ENCODE peak calls at places on chromosomes 16 and 17, in ten cellular contexts. One of them, this sample, is unnamed.

GRCh38 chr16:88022076-88023042 is 71.1 kb downstream of the BANP start:
- DNase-seq in C1 segment of cervical spinal cord: no peak
- DNase-seq in neural crest cell: no peak
- DNase-seq in GM20000: no peak
- DNase-seq in germinal center: no peak
- DNase-seq in stimulated activated CD4-positive, alpha-beta T cell treated with anti-CD3 and anti-CD28 coated beads, Interleukin-4, amount 100 ng/mL, for 1 hour: no peak
- DNase-seq in SW480: no peak
- DNase-seq in stimulated activated CD8-positive, alpha-beta memory T cell treated with anti-CD3 and anti-CD28 coated beads, Interleukin-7, amount 100 ng/mL, for 1 hour: no peak
- DNase-seq in NCI-H524: peak; percentile 22
- DNase-seq in Peyer's patch: no peak
- DNase-seq in this sample: no peak

GRCh38 chr17:74150428-74151025 is 53.0 kb upstream of the RPL38 start:
- DNase-seq in C1 segment of cervical spinal cord: no peak
- DNase-seq in neural crest cell: no peak
- DNase-seq in GM20000: no peak
- DNase-seq in germinal center: no peak
- DNase-seq in stimulated activated CD4-positive, alpha-beta T cell treated with anti-CD3 and anti-CD28 coated beads, Interleukin-4, amount 100 ng/mL, for 1 hour: no peak
- DNase-seq in SW480: peak; percentile 47
- DNase-seq in stimulated activated CD8-positive, alpha-beta memory T cell treated with anti-CD3 and anti-CD28 coated beads, Interleukin-7, amount 100 ng/mL, for 1 hour: no peak
- DNase-seq in NCI-H524: no peak
- DNase-seq in Peyer's patch: no peak
- DNase-seq in this sample: no peak

GRCh38 chr16:89958068-89958467 is 9.5 kb downstream of the DEF8 start:
- DNase-seq in C1 segment of cervical spinal cord: no peak
- DNase-seq in neural crest cell: peak; percentile 35
- DNase-seq in GM20000: no peak
- DNase-seq in germinal center: no peak
- DNase-seq in stimulated activated CD4-positive, alpha-beta T cell treated with anti-CD3 and anti-CD28 coated beads, Interleukin-4, amount 100 ng/mL, for 1 hour: no peak
- DNase-seq in SW480: peak; percentile 48
- DNase-seq in stimulated activated CD8-positive, alpha-beta memory T cell treated with anti-CD3 and anti-CD28 coated beads, Interleukin-7, amount 100 ng/mL, for 1 hour: no peak
- DNase-seq in NCI-H524: peak; percentile 52
- DNase-seq in Peyer's patch: no peak
- DNase-seq in this sample: no peak

GRCh38 chr16:20868890-20869289 is 31.3 kb downstream of the DCUN1D3 start:
- DNase-seq in C1 segment of cervical spinal cord: peak; percentile 10
- DNase-seq in neural crest cell: no peak
- DNase-seq in GM20000: no peak
- DNase-seq in germinal center: no peak
- DNase-seq in stimulated activated CD4-positive, alpha-beta T cell treated with anti-CD3 and anti-CD28 coated beads, Interleukin-4, amount 100 ng/mL, for 1 hour: no peak
- DNase-seq in SW480: no peak
- DNase-seq in stimulated activated CD8-positive, alpha-beta memory T cell treated with anti-CD3 and anti-CD28 coated beads, Interleukin-7, amount 100 ng/mL, for 1 hour: no peak
- DNase-seq in NCI-H524: peak; percentile 44
- DNase-seq in Peyer's patch: peak; percentile 88
- DNase-seq in this sample: no peak

GRCh38 chr16:79415983-79416641 is 184.4 kb downstream of the MAF start:
- DNase-seq in C1 segment of cervical spinal cord: no peak
- DNase-seq in neural crest cell: no peak
- DNase-seq in GM20000: no peak
- DNase-seq in germinal center: no peak
- DNase-seq in stimulated activated CD4-positive, alpha-beta T cell treated with anti-CD3 and anti-CD28 coated beads, Interleukin-4, amount 100 ng/mL, for 1 hour: no peak
- DNase-seq in SW480: no peak
- DNase-seq in stimulated activated CD8-positive, alpha-beta memory T cell treated with anti-CD3 and anti-CD28 coated beads, Interleukin-7, amount 100 ng/mL, for 1 hour: no peak
- DNase-seq in NCI-H524: no peak
- DNase-seq in Peyer's patch: no peak
- DNase-seq in this sample: no peak

GRCh38 chr17:17765359-17765758 is 71.4 kb downstream of the SREBF1 start:
- DNase-seq in C1 segment of cervical spinal cord: no peak
- DNase-seq in neural crest cell: no peak
- DNase-seq in GM20000: no peak
- DNase-seq in germinal center: no peak
- DNase-seq in stimulated activated CD4-positive, alpha-beta T cell treated with anti-CD3 and anti-CD28 coated beads, Interleukin-4, amount 100 ng/mL, for 1 hour: no peak
- DNase-seq in SW480: no peak
- DNase-seq in stimulated activated CD8-positive, alpha-beta memory T cell treated with anti-CD3 and anti-CD28 coated beads, Interleukin-7, amount 100 ng/mL, for 1 hour: no peak
- DNase-seq in NCI-H524: no peak
- DNase-seq in Peyer's patch: no peak
- DNase-seq in this sample: no peak

GRCh38 chr16:88331989-88332920 is 50.5 kb upstream of the ZNF469 start:
- DNase-seq in C1 segment of cervical spinal cord: no peak
- DNase-seq in neural crest cell: no peak
- DNase-seq in GM20000: no peak
- DNase-seq in germinal center: no peak
- DNase-seq in stimulated activated CD4-positive, alpha-beta T cell treated with anti-CD3 and anti-CD28 coated beads, Interleukin-4, amount 100 ng/mL, for 1 hour: no peak
- DNase-seq in SW480: peak; percentile 86
- DNase-seq in stimulated activated CD8-positive, alpha-beta memory T cell treated with anti-CD3 and anti-CD28 coated beads, Interleukin-7, amount 100 ng/mL, for 1 hour: no peak
- DNase-seq in NCI-H524: no peak
- DNase-seq in Peyer's patch: no peak
- DNase-seq in this sample: no peak

GRCh38 chr16:1119129-1119528 is 23.1 kb upstream of the C1QTNF8 start:
- DNase-seq in C1 segment of cervical spinal cord: no peak
- DNase-seq in neural crest cell: no peak
- DNase-seq in GM20000: no peak
- DNase-seq in germinal center: no peak
- DNase-seq in stimulated activated CD4-positive, alpha-beta T cell treated with anti-CD3 and anti-CD28 coated beads, Interleukin-4, amount 100 ng/mL, for 1 hour: no peak
- DNase-seq in SW480: no peak
- DNase-seq in stimulated activated CD8-positive, alpha-beta memory T cell treated with anti-CD3 and anti-CD28 coated beads, Interleukin-7, amount 100 ng/mL, for 1 hour: no peak
- DNase-seq in NCI-H524: no peak
- DNase-seq in Peyer's patch: no peak
- DNase-seq in this sample: no peak

GRCh38 chr17:82545071-82545462 is 25.5 kb downstream of the FOXK2 start:
- DNase-seq in C1 segment of cervical spinal cord: no peak
- DNase-seq in neural crest cell: no peak
- DNase-seq in GM20000: no peak
- DNase-seq in germinal center: no peak
- DNase-seq in stimulated activated CD4-positive, alpha-beta T cell treated with anti-CD3 and anti-CD28 coated beads, Interleukin-4, amount 100 ng/mL, for 1 hour: no peak
- DNase-seq in SW480: no peak
- DNase-seq in stimulated activated CD8-positive, alpha-beta memory T cell treated with anti-CD3 and anti-CD28 coated beads, Interleukin-7, amount 100 ng/mL, for 1 hour: no peak
- DNase-seq in NCI-H524: no peak
- DNase-seq in Peyer's patch: no peak
- DNase-seq in this sample: no peak

GRCh38 chr16:89506113-89506504 is 2.1 kb upstream of the SPG7 start:
- DNase-seq in C1 segment of cervical spinal cord: no peak
- DNase-seq in neural crest cell: no peak
- DNase-seq in GM20000: no peak
- DNase-seq in germinal center: no peak
- DNase-seq in stimulated activated CD4-positive, alpha-beta T cell treated with anti-CD3 and anti-CD28 coated beads, Interleukin-4, amount 100 ng/mL, for 1 hour: no peak
- DNase-seq in SW480: no peak
- DNase-seq in stimulated activated CD8-positive, alpha-beta memory T cell treated with anti-CD3 and anti-CD28 coated beads, Interleukin-7, amount 100 ng/mL, for 1 hour: no peak
- DNase-seq in NCI-H524: no peak
- DNase-seq in Peyer's patch: no peak
- DNase-seq in this sample: no peak

GRCh38 chr17:82930043-82930923 is 90.5 kb upstream of the ZNF750 start:
- DNase-seq in C1 segment of cervical spinal cord: no peak
- DNase-seq in neural crest cell: no peak
- DNase-seq in GM20000: no peak
- DNase-seq in germinal center: no peak
- DNase-seq in stimulated activated CD4-positive, alpha-beta T cell treated with anti-CD3 and anti-CD28 coated beads, Interleukin-4, amount 100 ng/mL, for 1 hour: no peak
- DNase-seq in SW480: no peak
- DNase-seq in stimulated activated CD8-positive, alpha-beta memory T cell treated with anti-CD3 and anti-CD28 coated beads, Interleukin-7, amount 100 ng/mL, for 1 hour: no peak
- DNase-seq in NCI-H524: no peak
- DNase-seq in Peyer's patch: peak; percentile 30
- DNase-seq in this sample: no peak

GRCh38 chr17:16215965-16216316 is 607 bp upstream of the NCOR1 start:
- DNase-seq in C1 segment of cervical spinal cord: no peak
- DNase-seq in neural crest cell: no peak
- DNase-seq in GM20000: peak; percentile 57
- DNase-seq in germinal center: peak; percentile 41
- DNase-seq in stimulated activated CD4-positive, alpha-beta T cell treated with anti-CD3 and anti-CD28 coated beads, Interleukin-4, amount 100 ng/mL, for 1 hour: no peak
- DNase-seq in SW480: peak; percentile 59
- DNase-seq in stimulated activated CD8-positive, alpha-beta memory T cell treated with anti-CD3 and anti-CD28 coated beads, Interleukin-7, amount 100 ng/mL, for 1 hour: no peak
- DNase-seq in NCI-H524: no peak
- DNase-seq in Peyer's patch: no peak
- DNase-seq in this sample: no peak

GRCh38 chr16:12458591-12459400 is 344.9 kb downstream of the CPPED1 start:
- DNase-seq in C1 segment of cervical spinal cord: no peak
- DNase-seq in neural crest cell: no peak
- DNase-seq in GM20000: peak; percentile 44
- DNase-seq in germinal center: no peak
- DNase-seq in stimulated activated CD4-positive, alpha-beta T cell treated with anti-CD3 and anti-CD28 coated beads, Interleukin-4, amount 100 ng/mL, for 1 hour: peak; percentile 46
- DNase-seq in SW480: no peak
- DNase-seq in stimulated activated CD8-positive, alpha-beta memory T cell treated with anti-CD3 and anti-CD28 coated beads, Interleukin-7, amount 100 ng/mL, for 1 hour: no peak
- DNase-seq in NCI-H524: no peak
- DNase-seq in Peyer's patch: no peak
- DNase-seq in this sample: no peak

GRCh38 chr16:67934306-67935095 is 2.1 kb downstream of the PSMB10 start:
- DNase-seq in C1 segment of cervical spinal cord: no peak
- DNase-seq in neural crest cell: no peak
- DNase-seq in GM20000: no peak
- DNase-seq in germinal center: no peak
- DNase-seq in stimulated activated CD4-positive, alpha-beta T cell treated with anti-CD3 and anti-CD28 coated beads, Interleukin-4, amount 100 ng/mL, for 1 hour: no peak
- DNase-seq in SW480: no peak
- DNase-seq in stimulated activated CD8-positive, alpha-beta memory T cell treated with anti-CD3 and anti-CD28 coated beads, Interleukin-7, amount 100 ng/mL, for 1 hour: no peak
- DNase-seq in NCI-H524: peak; percentile 88
- DNase-seq in Peyer's patch: no peak
- DNase-seq in this sample: no peak

GRCh38 chr17:17841620-17842025 is 4.8 kb upstream of the SREBF1 start:
- DNase-seq in C1 segment of cervical spinal cord: no peak
- DNase-seq in neural crest cell: no peak
- DNase-seq in GM20000: no peak
- DNase-seq in germinal center: no peak
- DNase-seq in stimulated activated CD4-positive, alpha-beta T cell treated with anti-CD3 and anti-CD28 coated beads, Interleukin-4, amount 100 ng/mL, for 1 hour: no peak
- DNase-seq in SW480: no peak
- DNase-seq in stimulated activated CD8-positive, alpha-beta memory T cell treated with anti-CD3 and anti-CD28 coated beads, Interleukin-7, amount 100 ng/mL, for 1 hour: no peak
- DNase-seq in NCI-H524: peak; percentile 58
- DNase-seq in Peyer's patch: no peak
- DNase-seq in this sample: no peak